ENCODE peak calls at places on chromosomes 3 and 15, in ten cellular contexts. F is psoas muscle; T is esophagus muscularis mucosa; L is tibial artery; O is HL-60; M is lung; S is brain microvascular endothelial cell; K is heart left ventricle; I is hepatocyte; H is CD4-positive, alpha-beta T cell. D is an unnamed sample.

GRCh38 chr3:1381647-1382036 is 288.8 kb downstream of the CNTN6 start:
- DNase-seq in F (no peak), T (no peak), L (no peak), O (no peak), M (no peak), S (no peak), K (no peak), I (no peak), H (no peak), D (no peak)

GRCh38 chr3:126978291-126978690 is 4.6 kb upstream of the PLXNA1 start:
- DNase-seq in F (no peak), T (no peak), L (no peak), O (no peak), M (no peak), S (no peak), K (no peak), I (no peak), H (no peak), D (no peak)

GRCh38 chr15:81710328-81710727 is 335.5 kb downstream of the MEX3B start:
- DNase-seq in F (no peak), T (no peak), L (no peak), O (no peak), M (no peak), S (no peak), K (no peak), I (no peak), H (no peak), D (no peak)

GRCh38 chr15:41879321-41879845 is 14.5 kb downstream of the SPTBN5 start:
- DNase-seq in F (no peak), T (no peak), L (no peak), O (no peak), M (no peak), S (no peak), K (no peak), I (no peak), H (no peak), D (no peak)

GRCh38 chr3:40387001-40387894 is at the start of gene ENTPD3:
- DNase-seq in F (no peak), T (no peak), L (no peak), O (no peak), M (peak), S (no peak), K (no peak), I (peak), H (peak), D (no peak)

GRCh38 chr3:43180027-43180426 is 74.1 kb upstream of the POMGNT2 start:
- DNase-seq in F (no peak), T (no peak), L (no peak), O (peak), M (no peak), S (peak), K (no peak), I (peak), H (peak), D (no peak)

GRCh38 chr15:45812200-45812599 is 177.4 kb downstream of the SQOR start:
- DNase-seq in F (no peak), T (no peak), L (no peak), O (no peak), M (no peak), S (no peak), K (no peak), I (no peak), H (no peak), D (no peak)

GRCh38 chr15:97998307-97999071 is 38.0 kb downstream of the ARRDC4 start:
- DNase-seq in F (no peak), T (no peak), L (no peak), O (no peak), M (no peak), S (no peak), K (no peak), I (no peak), H (no peak), D (no peak)

GRCh38 chr15:25241241-25241801 is 197.5 kb downstream of the UBE3A start:
- DNase-seq in F (peak), T (no peak), L (peak), O (no peak), M (no peak), S (no peak), K (no peak), I (no peak), H (no peak), D (no peak)

GRCh38 chr15:90266485-90266884 is 1.0 kb downstream of the NGRN start:
- DNase-seq in F (no peak), T (no peak), L (no peak), O (no peak), M (no peak), S (peak), K (no peak), I (no peak), H (no peak), D (no peak)

GRCh38 chr3:70851066-70851465 is 538.6 kb upstream of the MDFIC2 start:
- DNase-seq in F (no peak), T (no peak), L (no peak), O (no peak), M (no peak), S (no peak), K (no peak), I (no peak), H (no peak), D (no peak)

GRCh38 chr3:9862391-9863235 is 17.4 kb downstream of the CIDEC start:
- DNase-seq in F (peak), T (no peak), L (peak), O (no peak), M (peak), S (no peak), K (peak), I (peak), H (no peak), D (no peak)

GRCh38 chr3:2544212-2544611 is 445.5 kb downstream of the CNTN4 start:
- DNase-seq in F (no peak), T (no peak), L (no peak), O (no peak), M (no peak), S (no peak), K (no peak), I (no peak), H (no peak), D (no peak)

GRCh38 chr3:141979050-141979671 is 102.7 kb downstream of the ATP1B3 start:
- DNase-seq in F (no peak), T (no peak), L (no peak), O (no peak), M (no peak), S (peak), K (no peak), I (no peak), H (no peak), D (no peak)

DNA sequence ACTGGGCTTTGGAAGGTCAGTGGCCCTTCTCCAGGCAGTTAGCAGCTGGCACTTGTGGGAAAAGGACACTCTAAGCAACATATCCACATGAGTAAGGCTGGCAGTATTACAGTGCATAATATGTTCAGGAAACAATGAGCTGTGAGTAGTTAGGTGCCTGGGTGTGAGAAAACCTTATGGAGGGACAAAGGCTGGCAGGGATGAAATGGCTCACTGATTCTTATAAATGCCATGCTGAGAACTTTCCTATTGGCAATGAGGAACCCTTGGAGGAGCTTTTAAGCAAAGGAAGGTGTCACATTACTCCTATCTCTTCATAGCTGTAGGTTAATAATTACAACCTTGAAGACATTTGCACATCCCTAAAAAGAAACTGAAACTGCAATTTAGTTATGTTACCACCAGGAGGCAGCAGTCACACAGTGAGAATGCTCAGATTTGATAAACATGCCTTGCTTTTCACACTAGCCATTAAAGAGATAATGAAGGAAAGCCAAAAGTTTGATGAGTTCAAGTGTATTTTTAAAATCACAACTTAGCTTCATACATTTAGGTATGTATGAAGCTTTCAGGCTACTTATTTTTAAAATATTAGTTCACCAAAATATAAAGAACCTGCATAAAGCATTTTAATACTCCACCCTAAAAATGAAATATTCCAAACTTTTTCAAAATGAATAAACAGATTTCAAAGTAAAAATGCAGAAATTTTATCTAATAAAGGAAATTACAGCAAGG is 136.6 kb upstream of the SLC2A2 start:
- DNase-seq in F (no peak), T (no peak), L (no peak), O (no peak), M (no peak), S (peak), K (no peak), I (no peak), H (no peak), D (no peak)
- TF ChIP-seq CTCF in F (peak), T (peak), L (peak), O (peak), M (no peak), S (peak), K (peak), I (peak), H (peak), D (peak)

DNA sequence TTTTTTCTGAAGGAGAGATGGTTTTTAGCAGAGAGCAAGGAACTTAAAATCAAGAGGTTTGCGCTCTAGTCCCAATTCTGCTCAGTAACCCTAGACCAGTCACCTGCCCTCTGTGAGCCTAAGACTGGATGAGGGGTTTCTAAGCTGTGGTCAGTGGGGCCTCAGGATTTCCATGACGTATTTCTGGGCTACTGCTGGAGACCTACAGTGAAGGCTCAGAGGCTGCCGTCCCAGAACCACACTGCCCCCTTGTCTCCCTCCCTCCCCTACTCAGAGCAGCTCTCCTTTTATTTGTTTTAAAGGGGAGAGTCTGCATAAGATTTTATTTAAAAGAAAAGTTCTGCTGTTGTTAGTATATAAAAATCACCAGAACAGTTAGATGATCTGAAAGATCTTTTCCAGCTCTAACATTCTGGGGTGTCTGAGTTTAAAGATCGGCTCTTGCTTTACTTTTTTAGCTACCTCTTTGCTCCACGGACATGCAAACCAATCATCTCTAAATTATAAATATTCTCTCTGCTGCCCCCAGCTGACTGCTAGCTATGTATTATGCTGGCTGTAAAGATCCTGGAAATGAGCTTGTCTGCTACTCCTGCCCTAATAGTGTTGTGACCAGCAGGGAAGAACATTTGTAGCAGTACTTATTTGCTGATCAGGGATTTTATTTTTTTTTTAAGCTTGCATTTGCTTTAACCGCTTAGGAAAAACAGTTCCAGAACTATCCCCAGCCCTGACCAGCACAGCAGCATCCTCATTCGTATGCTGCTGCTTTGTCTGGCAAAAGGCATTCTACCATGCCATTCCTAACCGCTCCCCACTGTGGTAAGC is 28.6 kb upstream of the NDUFB4 start:
- DNase-seq in F (no peak), T (peak), L (no peak), O (no peak), M (peak), S (peak), K (no peak), I (peak), H (no peak), D (no peak)
- TF ChIP-seq CTCF in F (peak), T (peak), L (peak), O (no peak), M (no peak), S (peak), K (peak), I (peak), H (peak), D (peak)

GRCh38 chr3:147370316-147370715 is 36.0 kb downstream of the ZIC4 start:
- DNase-seq in F (no peak), T (peak), L (no peak), O (no peak), M (no peak), S (no peak), K (no peak), I (no peak), H (no peak), D (no peak)
- TF ChIP-seq CTCF in F (no peak), T (no peak), L (no peak), O (no peak), M (no peak), S (no peak), K (no peak), I (no peak), H (no peak), D (no peak)

GRCh38 chr3:32334675-32335074 is 57.0 kb upstream of the CMTM7 start:
- DNase-seq in F (no peak), T (no peak), L (no peak), O (no peak), M (no peak), S (no peak), K (no peak), I (no peak), H (peak), D (no peak)
- TF ChIP-seq CTCF in F (no peak), T (no peak), L (no peak), O (peak), M (no peak), S (peak), K (no peak), I (peak), H (peak), D (peak)

DNA sequence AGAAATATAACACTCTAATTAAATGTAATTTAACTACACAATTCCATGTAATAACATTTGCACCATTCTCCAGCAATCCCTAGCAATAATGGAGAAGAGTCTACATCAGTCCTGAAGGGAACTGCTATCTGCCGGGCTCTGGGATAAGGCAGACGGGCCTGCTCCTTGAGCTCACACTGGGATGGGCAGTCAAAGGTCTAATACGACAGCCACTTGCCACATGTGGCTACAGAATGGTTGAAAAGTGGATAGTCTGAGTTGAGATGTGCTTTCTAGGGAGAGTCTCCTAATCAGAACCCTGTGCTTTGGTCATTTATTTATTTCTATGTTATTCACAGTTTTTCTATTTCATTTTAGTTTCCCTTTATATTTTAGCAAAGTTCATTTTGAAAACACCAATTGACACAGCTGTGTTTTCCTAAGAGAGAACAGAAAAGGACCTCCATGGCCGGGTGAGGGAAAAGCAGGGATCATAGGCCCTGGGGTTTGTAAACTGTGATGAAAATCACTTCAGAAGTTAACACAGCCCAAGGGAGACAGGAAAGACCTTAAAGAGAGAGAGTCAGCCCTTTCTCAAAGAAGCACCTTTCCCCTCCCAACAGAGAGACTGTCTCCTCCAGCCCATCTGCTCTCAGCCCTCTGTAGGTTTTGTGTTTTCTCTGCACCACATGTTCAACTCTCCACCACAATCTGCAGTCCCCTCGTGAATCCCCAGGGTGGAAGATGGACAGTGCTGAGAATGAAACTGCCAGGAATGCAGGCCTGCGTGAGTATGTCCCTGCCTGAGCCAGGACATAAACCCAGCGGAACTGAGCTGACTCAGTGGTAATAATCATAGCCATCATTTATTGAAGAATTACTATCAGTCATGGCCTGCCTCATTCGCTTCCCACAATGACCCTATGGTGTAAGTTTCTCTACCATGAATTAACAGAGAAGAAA is 11.6 kb downstream of the FSIP1 start:
- DNase-seq in F (peak), T (no peak), L (peak), O (no peak), M (no peak), S (peak), K (no peak), I (no peak), H (no peak), D (no peak)
- TF ChIP-seq CTCF in F (no peak), T (no peak), L (no peak), O (no peak), M (no peak), S (peak), K (no peak), I (no peak), H (no peak), D (no peak)

D was measured in D721Med.